ENCODE peak calls at places on chromosomes 1 and 21, in seven cellular contexts. One of them, this sample, is unnamed.

GRCh38 chr21:38472709-38473108 is 25.6 kb downstream of the ERG start:
- DNase-seq in MM.1S: no peak
- DNase-seq in C1 segment of cervical spinal cord: no peak
- DNase-seq in HTR-8/SVneo: no peak
- DNase-seq in Right ventricle myocardium superior: peak; percentile 57
- DNase-seq in germinal center: no peak
- DNase-seq in tibial nerve: no peak
- DNase-seq in this sample: no peak

GRCh38 chr1:208544794-208545193 is 300.6 kb upstream of the PLXNA2 start:
- DNase-seq in MM.1S: no peak
- DNase-seq in C1 segment of cervical spinal cord: no peak
- DNase-seq in HTR-8/SVneo: no peak
- DNase-seq in Right ventricle myocardium superior: no peak
- DNase-seq in germinal center: no peak
- DNase-seq in tibial nerve: no peak
- DNase-seq in this sample: no peak

GRCh38 chr1:230130172-230130944 is 63.3 kb downstream of the GALNT2 start:
- DNase-seq in MM.1S: no peak
- DNase-seq in C1 segment of cervical spinal cord: no peak
- DNase-seq in HTR-8/SVneo: no peak
- DNase-seq in Right ventricle myocardium superior: no peak
- DNase-seq in germinal center: no peak
- DNase-seq in tibial nerve: no peak
- DNase-seq in this sample: no peak

GRCh38 chr21:42002421-42002958 is 7.7 kb downstream of the ZBTB21 start:
- DNase-seq in MM.1S: no peak
- DNase-seq in C1 segment of cervical spinal cord: no peak
- DNase-seq in HTR-8/SVneo: peak; percentile 53
- DNase-seq in Right ventricle myocardium superior: no peak
- DNase-seq in germinal center: peak; percentile 31
- DNase-seq in tibial nerve: no peak
- DNase-seq in this sample: no peak

GRCh38 chr1:231053493-231054162 is 13.6 kb upstream of the FAM89A start:
- DNase-seq in MM.1S: peak; percentile 76
- DNase-seq in C1 segment of cervical spinal cord: peak; percentile 7
- DNase-seq in HTR-8/SVneo: no peak
- DNase-seq in Right ventricle myocardium superior: no peak
- DNase-seq in germinal center: peak; percentile 26
- DNase-seq in tibial nerve: peak; percentile 16
- DNase-seq in this sample: peak; percentile 34

GRCh38 chr1:174159253-174160108 is at the start of gene RABGAP1L:
- DNase-seq in MM.1S: peak; percentile 97
- DNase-seq in C1 segment of cervical spinal cord: peak; percentile 95
- DNase-seq in HTR-8/SVneo: peak; percentile 90
- DNase-seq in Right ventricle myocardium superior: peak; percentile 96
- DNase-seq in germinal center: peak; percentile 92
- DNase-seq in tibial nerve: peak; percentile 87
- DNase-seq in this sample: peak; percentile 82

GRCh38 chr1:112711041-112711440 is 4.1 kb downstream of the PPM1J start:
- DNase-seq in MM.1S: no peak
- DNase-seq in C1 segment of cervical spinal cord: no peak
- DNase-seq in HTR-8/SVneo: no peak
- DNase-seq in Right ventricle myocardium superior: no peak
- DNase-seq in germinal center: no peak
- DNase-seq in tibial nerve: no peak
- DNase-seq in this sample: no peak

GRCh38 chr21:17602874-17603273 is 9.8 kb downstream of the BTG3 start:
- DNase-seq in MM.1S: no peak
- DNase-seq in C1 segment of cervical spinal cord: no peak
- DNase-seq in HTR-8/SVneo: no peak
- DNase-seq in Right ventricle myocardium superior: no peak
- DNase-seq in germinal center: no peak
- DNase-seq in tibial nerve: no peak
- DNase-seq in this sample: no peak